ENCODE peak calls at places on chromosomes 11 and 22, in five cellular contexts. One of them, this sample, is unnamed.

GRCh38 chr11:65310756-65311155 is 3.9 kb upstream of the CDC42EP2 start:
- DNase-seq in amniotic stem cell: no peak
- DNase-seq in H9: no peak
- DNase-seq in posterior cingulate gyrus: no peak
- DNase-seq in GM19239: no peak
- DNase-seq in this sample: no peak

GRCh38 chr22:27278986-27279385 is 522.6 kb downstream of the MN1 start:
- DNase-seq in amniotic stem cell: no peak
- DNase-seq in H9: no peak
- DNase-seq in posterior cingulate gyrus: no peak
- DNase-seq in GM19239: no peak
- DNase-seq in this sample: no peak

GRCh38 chr22:19965771-19966709 is 24.4 kb upstream of the TXNRD2 start:
- DNase-seq in amniotic stem cell: no peak
- DNase-seq in H9: peak; percentile 59
- DNase-seq in posterior cingulate gyrus: no peak
- DNase-seq in GM19239: no peak
- DNase-seq in this sample: peak; percentile 53

GRCh38 chr22:48858856-48859255 is 968.8 kb downstream of the BRD1 start:
- DNase-seq in amniotic stem cell: no peak
- DNase-seq in H9: no peak
- DNase-seq in posterior cingulate gyrus: no peak
- DNase-seq in GM19239: no peak
- DNase-seq in this sample: no peak

GRCh38 chr11:43222215-43222614 is 89.6 kb upstream of the API5 start:
- DNase-seq in amniotic stem cell: no peak
- DNase-seq in H9: no peak
- DNase-seq in posterior cingulate gyrus: no peak
- DNase-seq in GM19239: no peak
- DNase-seq in this sample: no peak

GRCh38 chr11:23336961-23337360 is 476.7 kb upstream of the CCDC179 start:
- DNase-seq in amniotic stem cell: no peak
- DNase-seq in H9: no peak
- DNase-seq in posterior cingulate gyrus: no peak
- DNase-seq in GM19239: no peak
- DNase-seq in this sample: no peak

GRCh38 chr11:132784441-132784840 is 747.9 kb downstream of the OPCML start:
- DNase-seq in amniotic stem cell: no peak
- DNase-seq in H9: no peak
- DNase-seq in posterior cingulate gyrus: no peak
- DNase-seq in GM19239: no peak
- DNase-seq in this sample: no peak

GRCh38 chr22:39527481-39527961 is 5.0 kb downstream of the RPS19BP1 start:
- DNase-seq in amniotic stem cell: no peak
- DNase-seq in H9: peak; percentile 48
- DNase-seq in posterior cingulate gyrus: no peak
- DNase-seq in GM19239: no peak
- DNase-seq in this sample: no peak

GRCh38 chr11:128498846-128499245 is 88.5 kb downstream of the ETS1 start:
- DNase-seq in amniotic stem cell: no peak
- DNase-seq in H9: no peak
- DNase-seq in posterior cingulate gyrus: no peak
- DNase-seq in GM19239: no peak
- DNase-seq in this sample: no peak

This sample was measured in anterior cingulate cortex.